ENCODE peak calls at places on chromosomes 12 and 14, in six cellular contexts. One of them, this sample, is unnamed.

GRCh38 chr14:33839193-33840076 is 111.4 kb downstream of the EGLN3 start:
- DNase-seq in endodermal cell: peak; percentile 77
- DNase-seq in LHCN-M2: peak; percentile 34
- DNase-seq in stimulated activated CD4-positive, alpha-beta T cell treated with anti-CD3 and anti-CD28 coated beads, Interleukin-2, amount 100 ng/mL, for 24 hours: peak; percentile 55
- DNase-seq in NCI-H226: no peak
- DNase-seq in tibial artery: no peak
- DNase-seq in this sample: peak; percentile 49

GRCh38 chr12:13980548-13981295 is 680 bp downstream of the GRIN2B start:
- DNase-seq in endodermal cell: peak; percentile 77
- DNase-seq in LHCN-M2: no peak
- DNase-seq in stimulated activated CD4-positive, alpha-beta T cell treated with anti-CD3 and anti-CD28 coated beads, Interleukin-2, amount 100 ng/mL, for 24 hours: no peak
- DNase-seq in NCI-H226: no peak
- DNase-seq in tibial artery: no peak
- DNase-seq in this sample: no peak

GRCh38 chr12:30792648-30793499 is 38.1 kb upstream of the CAPRIN2 start:
- DNase-seq in endodermal cell: peak; percentile 66
- DNase-seq in LHCN-M2: peak; percentile 30
- DNase-seq in stimulated activated CD4-positive, alpha-beta T cell treated with anti-CD3 and anti-CD28 coated beads, Interleukin-2, amount 100 ng/mL, for 24 hours: no peak
- DNase-seq in NCI-H226: peak; percentile 64
- DNase-seq in tibial artery: no peak
- DNase-seq in this sample: no peak

GRCh38 chr12:49273726-49274395 is 9.0 kb downstream of the TUBA1C start:
- DNase-seq in endodermal cell: peak; percentile 67
- DNase-seq in LHCN-M2: no peak
- DNase-seq in stimulated activated CD4-positive, alpha-beta T cell treated with anti-CD3 and anti-CD28 coated beads, Interleukin-2, amount 100 ng/mL, for 24 hours: no peak
- DNase-seq in NCI-H226: no peak
- DNase-seq in tibial artery: no peak
- DNase-seq in this sample: no peak

GRCh38 chr12:71046215-71046614 is 111.6 kb downstream of the TSPAN8 start:
- DNase-seq in endodermal cell: no peak
- DNase-seq in LHCN-M2: peak; percentile 64
- DNase-seq in stimulated activated CD4-positive, alpha-beta T cell treated with anti-CD3 and anti-CD28 coated beads, Interleukin-2, amount 100 ng/mL, for 24 hours: no peak
- DNase-seq in NCI-H226: peak; percentile 98
- DNase-seq in tibial artery: no peak
- DNase-seq in this sample: no peak

GRCh38 chr12:29783773-29784666 is at the start of gene TMTC1:
- DNase-seq in endodermal cell: peak; percentile 95
- DNase-seq in LHCN-M2: peak; percentile 58
- DNase-seq in stimulated activated CD4-positive, alpha-beta T cell treated with anti-CD3 and anti-CD28 coated beads, Interleukin-2, amount 100 ng/mL, for 24 hours: peak; percentile 6
- DNase-seq in NCI-H226: peak; percentile 28
- DNase-seq in tibial artery: peak; percentile 84
- DNase-seq in this sample: peak; percentile 29

GRCh38 chr12:122366685-122367475 is 55.6 kb downstream of the CLIP1 start:
- DNase-seq in endodermal cell: peak; percentile 84
- DNase-seq in LHCN-M2: peak; percentile 94
- DNase-seq in stimulated activated CD4-positive, alpha-beta T cell treated with anti-CD3 and anti-CD28 coated beads, Interleukin-2, amount 100 ng/mL, for 24 hours: no peak
- DNase-seq in NCI-H226: peak; percentile 86
- DNase-seq in tibial artery: no peak
- DNase-seq in this sample: no peak

GRCh38 chr12:90958995-90959394 is 4.0 kb upstream of the CCER1 start:
- DNase-seq in endodermal cell: no peak
- DNase-seq in LHCN-M2: peak; percentile 41
- DNase-seq in stimulated activated CD4-positive, alpha-beta T cell treated with anti-CD3 and anti-CD28 coated beads, Interleukin-2, amount 100 ng/mL, for 24 hours: no peak
- DNase-seq in NCI-H226: no peak
- DNase-seq in tibial artery: no peak
- DNase-seq in this sample: no peak

GRCh38 chr12:57429473-57430116 is 1.2 kb downstream of the R3HDM2 start:
- DNase-seq in endodermal cell: peak; percentile 47
- DNase-seq in LHCN-M2: no peak
- DNase-seq in stimulated activated CD4-positive, alpha-beta T cell treated with anti-CD3 and anti-CD28 coated beads, Interleukin-2, amount 100 ng/mL, for 24 hours: no peak
- DNase-seq in NCI-H226: no peak
- DNase-seq in tibial artery: no peak
- DNase-seq in this sample: no peak

GRCh38 chr12:101781834-101782543 is 42.7 kb upstream of the SYCP3 start:
- DNase-seq in endodermal cell: no peak
- DNase-seq in LHCN-M2: peak; percentile 36
- DNase-seq in stimulated activated CD4-positive, alpha-beta T cell treated with anti-CD3 and anti-CD28 coated beads, Interleukin-2, amount 100 ng/mL, for 24 hours: no peak
- DNase-seq in NCI-H226: peak; percentile 70
- DNase-seq in tibial artery: no peak
- DNase-seq in this sample: no peak

GRCh38 chr12:111202237-111202592 is 166.7 kb downstream of the PHETA1 start:
- DNase-seq in endodermal cell: no peak
- DNase-seq in LHCN-M2: no peak
- DNase-seq in stimulated activated CD4-positive, alpha-beta T cell treated with anti-CD3 and anti-CD28 coated beads, Interleukin-2, amount 100 ng/mL, for 24 hours: no peak
- DNase-seq in NCI-H226: no peak
- DNase-seq in tibial artery: no peak
- DNase-seq in this sample: peak; percentile 43

GRCh38 chr12:57008113-57008687 is 1.9 kb upstream of the ZBTB39 start:
- DNase-seq in endodermal cell: no peak
- DNase-seq in LHCN-M2: peak; percentile 73
- DNase-seq in stimulated activated CD4-positive, alpha-beta T cell treated with anti-CD3 and anti-CD28 coated beads, Interleukin-2, amount 100 ng/mL, for 24 hours: no peak
- DNase-seq in NCI-H226: peak; percentile 40
- DNase-seq in tibial artery: no peak
- DNase-seq in this sample: no peak

GRCh38 chr12:64551676-64552075 is 58.6 kb upstream of the RASSF3 start:
- DNase-seq in endodermal cell: no peak
- DNase-seq in LHCN-M2: no peak
- DNase-seq in stimulated activated CD4-positive, alpha-beta T cell treated with anti-CD3 and anti-CD28 coated beads, Interleukin-2, amount 100 ng/mL, for 24 hours: no peak
- DNase-seq in NCI-H226: no peak
- DNase-seq in tibial artery: no peak
- DNase-seq in this sample: no peak

GRCh38 chr14:76697246-76697645 is 64.0 kb upstream of the VASH1 start:
- DNase-seq in endodermal cell: peak; percentile 27
- DNase-seq in LHCN-M2: no peak
- DNase-seq in stimulated activated CD4-positive, alpha-beta T cell treated with anti-CD3 and anti-CD28 coated beads, Interleukin-2, amount 100 ng/mL, for 24 hours: no peak
- DNase-seq in NCI-H226: no peak
- DNase-seq in tibial artery: no peak
- DNase-seq in this sample: no peak